ENCODE peak calls at places on chromosomes 3 and 15, in four cellular contexts. Z, L, T and V are unnamed samples.

GRCh38 chr15:77607111-77607893 is 25.4 kb downstream of the LINGO1 start:
- DNase-seq in Z (peak; percentile 74), L (peak; percentile 39), T (no peak), V (no peak)

GRCh38 chr3:172065534-172065933 is 26.2 kb downstream of the FNDC3B start:
- DNase-seq in Z (no peak), L (peak; percentile 92), T (no peak), V (no peak)

GRCh38 chr3:62677926-62678325 is 197.3 kb downstream of the CADPS start:
- DNase-seq in Z (no peak), L (no peak), T (no peak), V (no peak)

GRCh38 chr3:111684640-111685039 is 89.5 kb upstream of the ZBED2 start:
- DNase-seq in Z (peak; percentile 34), L (no peak), T (no peak), V (no peak)

GRCh38 chr3:13483286-13483685 is 3.2 kb downstream of the HDAC11 start:
- DNase-seq in Z (no peak), L (no peak), T (no peak), V (no peak)

GRCh38 chr3:148366743-148367410 is 330.8 kb upstream of the AGTR1 start:
- DNase-seq in Z (peak; percentile 1), L (peak; percentile 9), T (no peak), V (no peak)

GRCh38 chr15:31392761-31393401 is 66.2 kb downstream of the KLF13 start:
- DNase-seq in Z (peak; percentile 36), L (no peak), T (no peak), V (peak; percentile 37)

GRCh38 chr15:38440353-38441129 is 13.4 kb upstream of the FAM98B start:
- DNase-seq in Z (peak; percentile 85), L (peak; percentile 62), T (peak; percentile 27), V (peak; percentile 70)

GRCh38 chr15:75809986-75810750 is 33.1 kb upstream of the UBE2Q2 start:
- DNase-seq in Z (peak; percentile 86), L (no peak), T (peak; percentile 33), V (peak; percentile 72)

GRCh38 chr15:66611257-66612053 is 45.7 kb upstream of the LCTL start:
- DNase-seq in Z (no peak), L (no peak), T (no peak), V (no peak)

GRCh38 chr3:130725746-130726145 is 20.9 kb downstream of the PIK3R4 start:
- DNase-seq in Z (no peak), L (no peak), T (no peak), V (no peak)

GRCh38 chr15:31171731-31172130 is 70.2 kb upstream of the TRPM1 start:
- DNase-seq in Z (no peak), L (no peak), T (no peak), V (no peak)

GRCh38 chr3:151562901-151563300 is 102.0 kb upstream of the IGSF10 start:
- DNase-seq in Z (no peak), L (no peak), T (no peak), V (no peak)

GRCh38 chr15:70508561-70509281 is 254.6 kb downstream of the UACA start:
- DNase-seq in Z (peak; percentile 64), L (peak; percentile 88), T (no peak), V (no peak)

GRCh38 chr3:51379301-51379700 is 5.8 kb upstream of the MANF start:
- DNase-seq in Z (no peak), L (no peak), T (no peak), V (no peak)

GRCh38 chr3:163779396-163780344 is 1298.6 kb downstream of the SI start:
- DNase-seq in Z (peak; percentile 58), L (no peak), T (peak; percentile 19), V (peak; percentile 47)

GRCh38 chr3:194312743-194313281 is 38.3 kb downstream of the CPN2 start:
- DNase-seq in Z (no peak), L (peak; percentile 49), T (no peak), V (no peak)

GRCh38 chr15:88605507-88606436 is 15.4 kb upstream of the AEN start:
- DNase-seq in Z (peak; percentile 79), L (peak; percentile 29), T (no peak), V (peak; percentile 80)

GRCh38 chr3:187844708-187845107 is 99.4 kb upstream of the BCL6 start:
- DNase-seq in Z (no peak), L (no peak), T (no peak), V (no peak)

GRCh38 chr3:117611242-117611641 is 901.7 kb downstream of the TUSC7 start:
- DNase-seq in Z (no peak), L (no peak), T (no peak), V (no peak)

GRCh38 chr3:37944243-37944955 is 46.2 kb upstream of the VILL start:
- DNase-seq in Z (no peak), L (no peak), T (no peak), V (no peak)

GRCh38 chr3:115040673-115041286 is 106.3 kb downstream of the ZBTB20 start:
- DNase-seq in Z (peak; percentile 26), L (peak; percentile 52), T (no peak), V (no peak)

GRCh38 chr3:52277972-52278509 is 408 bp downstream of the WDR82 start:
- DNase-seq in Z (peak; percentile 78), L (no peak), T (no peak), V (no peak)

GRCh38 chr3:139677341-139678155 is at the start of gene NMNAT3:
- DNase-seq in Z (peak; percentile 94), L (peak; percentile 7), T (peak; percentile 83), V (peak; percentile 95)

GRCh38 chr3:116085456-116085855 is 359.8 kb downstream of the LSAMP start:
- DNase-seq in Z (no peak), L (no peak), T (no peak), V (no peak)

GRCh38 chr15:46091860-46092450 is 457.1 kb downstream of the SQOR start:
- DNase-seq in Z (peak; percentile 73), L (peak; percentile 47), T (peak; percentile 15), V (peak; percentile 44)

GRCh38 chr15:76953913-76954312 is 22.4 kb downstream of the RCN2 start:
- DNase-seq in Z (no peak), L (no peak), T (no peak), V (no peak)

DNA sequence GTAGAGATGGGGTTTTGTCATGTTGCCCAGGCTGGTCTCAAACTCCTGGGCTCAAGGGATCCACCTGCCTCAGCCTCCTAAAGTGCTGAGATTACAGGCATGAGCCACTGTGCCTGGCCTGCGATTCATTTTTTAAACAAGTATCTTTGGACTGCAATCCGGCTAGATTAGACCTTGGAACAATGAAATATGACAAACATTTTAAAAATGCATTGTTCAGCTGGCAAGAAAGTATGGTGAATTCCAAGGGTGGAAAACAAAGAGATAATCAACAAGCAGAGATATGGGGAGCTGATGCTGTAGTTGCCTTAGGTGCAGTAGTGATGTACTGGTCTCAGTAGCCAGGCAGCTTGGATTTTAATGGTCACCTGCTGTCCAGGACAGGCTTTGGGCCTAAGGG is 95.8 kb upstream of the GOLGA8J start:
- DNase-seq in Z (no peak), L (no peak), T (no peak), V (no peak)
- H4K5ac ChIP-seq in Z (no peak overlapping the region), L (no peak overlapping the region), T (no peak overlapping the region), V (no peak overlapping the region)

GRCh38 chr3:71245052-71245488 is 338.5 kb downstream of the FOXP1 start:
- DNase-seq in Z (peak; percentile 42), L (peak; percentile 83), T (no peak), V (no peak)

GRCh38 chr3:71244153-71245051 is 339.1 kb downstream of the FOXP1 start:
- DNase-seq in Z (peak; percentile 46), L (peak; percentile 67), T (no peak), V (no peak)

GRCh38 chr3:71241981-71242552 is 341.5 kb downstream of the FOXP1 start:
- DNase-seq in Z (no peak), L (no peak), T (no peak), V (no peak)

GRCh38 chr3:71245971-71246860 is 337.3 kb downstream of the FOXP1 start:
- DNase-seq in Z (peak; percentile 71), L (no peak), T (no peak), V (no peak)

DNA sequence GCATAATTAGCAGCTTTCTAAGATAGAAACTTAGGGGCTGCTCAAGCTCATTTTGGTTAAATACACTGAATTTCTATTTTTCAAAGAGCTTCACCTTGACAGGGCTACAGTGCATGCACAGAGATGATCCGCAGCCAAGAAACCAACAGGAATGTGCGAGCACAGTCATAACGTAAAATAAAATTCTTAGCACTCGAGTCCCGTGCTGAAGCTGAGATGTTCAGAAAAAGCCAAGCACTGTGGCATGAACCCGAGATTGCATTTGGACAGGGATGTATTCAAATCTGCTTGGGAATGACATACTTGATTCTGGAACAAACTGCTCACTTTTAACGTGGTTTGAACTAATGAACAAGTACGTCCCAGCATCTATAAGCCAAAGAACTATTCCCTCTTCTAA is 340.3 kb downstream of the FOXP1 start:
- DNase-seq in Z (no peak), L (no peak), T (no peak), V (no peak)
- H4K5ac ChIP-seq in Z (no peak overlapping the region), L (no peak overlapping the region), T (no peak overlapping the region), V (no peak overlapping the region)

DNA sequence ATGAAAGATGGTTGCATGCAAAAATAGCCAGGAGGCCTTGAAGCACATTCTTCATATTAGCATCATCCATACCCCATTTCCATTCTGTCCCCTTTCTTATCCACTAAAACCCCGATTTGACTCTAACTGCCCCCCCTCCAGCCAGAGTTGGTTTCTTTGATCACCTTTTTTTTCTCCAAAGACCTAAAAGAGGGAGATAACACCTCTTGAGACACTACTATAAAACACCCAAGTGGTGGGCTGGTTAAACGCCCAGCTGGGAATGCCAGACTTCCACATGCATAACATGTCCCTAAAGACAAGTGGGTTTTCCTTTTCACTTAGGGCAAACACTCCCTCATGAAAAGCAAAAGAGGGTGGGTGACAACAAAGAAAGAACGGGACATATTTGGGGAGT is 133.9 kb upstream of the WNT5A start:
- DNase-seq in Z (peak; percentile 55), L (no peak), T (no peak), V (no peak)
- H4K5ac ChIP-seq in Z (no peak overlapping the region), L (peak overlapping the region; percentile 99), T (no peak overlapping the region), V (no peak overlapping the region)

GRCh38 chr15:94734460-94734859 is 503.1 kb downstream of the MCTP2 start:
- DNase-seq in Z (no peak), L (no peak), T (no peak), V (no peak)

GRCh38 chr15:94743668-94744067 is 512.3 kb downstream of the MCTP2 start:
- DNase-seq in Z (no peak), L (no peak), T (no peak), V (no peak)

GRCh38 chr15:94744080-94744793 is 512.9 kb downstream of the MCTP2 start:
- DNase-seq in Z (no peak), L (no peak), T (no peak), V (peak; percentile 56)

GRCh38 chr15:94745371-94745770 is 514.0 kb downstream of the MCTP2 start:
- DNase-seq in Z (no peak), L (no peak), T (no peak), V (no peak)

DNA sequence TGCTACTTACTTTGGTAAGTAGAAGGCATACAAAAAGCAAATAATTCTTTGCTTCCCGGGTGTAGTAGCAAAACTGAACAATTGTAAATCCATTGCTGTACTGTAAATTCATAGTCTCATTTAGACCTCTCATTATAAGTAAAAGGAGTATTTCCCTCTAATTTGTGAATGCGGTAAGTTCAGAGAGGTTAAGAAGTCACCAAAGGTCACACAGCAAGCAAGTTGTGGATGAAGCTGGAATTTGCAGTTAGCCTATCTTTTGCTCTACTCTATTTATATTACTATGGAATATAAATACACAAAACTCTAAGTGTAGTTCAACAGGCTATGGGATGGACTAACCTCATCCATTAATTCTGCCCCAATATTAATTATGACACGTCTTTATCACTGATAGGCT is 508.3 kb downstream of the MCTP2 start:
- DNase-seq in Z (no peak), L (no peak), T (no peak), V (no peak)
- H4K5ac ChIP-seq in Z (no peak overlapping the region), L (no peak overlapping the region), T (no peak overlapping the region), V (no peak overlapping the region)